ENCODE peak calls at places on chromosomes 2 and 18, in ten cellular contexts. Z is skeletal muscle cell; E is stimulated activated CD8-positive, alpha-beta memory T cell treated with anti-CD3 and anti-CD28 coated beads, Interleukin-7, amount 100 ng/mL, for 1 hour; M is EH; L is osteocyte; U is erythroblast; F is mesenchymal stem cell; H is endothelial cell; A is NT2/D1; W is DMS 273 treated with DMSO at 0.1 percent for 48 hours. K is an unnamed sample.

GRCh38 chr18:53909668-53910067 is 314.8 kb downstream of the MBD2 start:
- DNase-seq in Z (no peak), E (no peak), M (peak; percentile 38), L (no peak), U (peak; percentile 3), F (peak; percentile 4), H (no peak), A (peak; percentile 23), W (no peak), K (no peak)

GRCh38 chr2:170495896-170496295 is 219.2 kb upstream of the SP5 start:
- DNase-seq in Z (no peak), E (no peak), M (no peak), L (no peak), U (no peak), F (no peak), H (no peak), A (no peak), W (no peak), K (no peak)

GRCh38 chr18:5463390-5463789 is 80.4 kb downstream of the EPB41L3 start:
- DNase-seq in Z (peak; percentile 98), E (no peak), M (peak; percentile 18), L (no peak), U (no peak), F (peak; percentile 47), H (no peak), A (no peak), W (no peak), K (no peak)

GRCh38 chr18:79507076-79507545 is 111.4 kb downstream of the NFATC1 start:
- DNase-seq in Z (no peak), E (no peak), M (peak; percentile 71), L (peak; percentile 82), U (peak; percentile 98), F (no peak), H (peak; percentile 70), A (no peak), W (no peak), K (no peak)

GRCh38 chr2:72605836-72606442 is 219.9 kb downstream of the EXOC6B start:
- DNase-seq in Z (no peak), E (no peak), M (peak; percentile 26), L (no peak), U (peak; percentile 17), F (peak; percentile 27), H (no peak), A (no peak), W (no peak), K (no peak)

GRCh38 chr2:41990688-41991087 is 57.1 kb upstream of the PKDCC start:
- DNase-seq in Z (peak; percentile 36), E (no peak), M (no peak), L (no peak), U (no peak), F (peak; percentile 80), H (no peak), A (no peak), W (no peak), K (no peak)

GRCh38 chr2:26483501-26483900 is 5.6 kb upstream of the OTOF start:
- DNase-seq in Z (no peak), E (no peak), M (no peak), L (no peak), U (no peak), F (no peak), H (no peak), A (no peak), W (no peak), K (no peak)

GRCh38 chr2:44560352-44560751 is 198.6 kb downstream of the CAMKMT start:
- DNase-seq in Z (no peak), E (no peak), M (no peak), L (no peak), U (peak; percentile 4), F (no peak), H (no peak), A (no peak), W (no peak), K (no peak)

GRCh38 chr2:233650981-233651380 is 14.7 kb downstream of the UGT1A10 start:
- DNase-seq in Z (no peak), E (no peak), M (no peak), L (no peak), U (no peak), F (no peak), H (no peak), A (no peak), W (no peak), K (no peak)

GRCh38 chr2:36463365-36463764 is 107.8 kb downstream of the CRIM1 start:
- DNase-seq in Z (no peak), E (no peak), M (no peak), L (no peak), U (no peak), F (no peak), H (no peak), A (no peak), W (no peak), K (no peak)

GRCh38 chr2:47225061-47225783 is 70.1 kb upstream of the STPG4 start:
- DNase-seq in Z (peak; percentile 67), E (no peak), M (peak; percentile 92), L (no peak), U (peak; percentile 45), F (peak; percentile 93), H (no peak), A (no peak), W (peak; percentile 96), K (no peak)

GRCh38 chr18:44935455-44935854 is 254.8 kb downstream of the SETBP1 start:
- DNase-seq in Z (no peak), E (no peak), M (no peak), L (no peak), U (no peak), F (no peak), H (no peak), A (no peak), W (no peak), K (no peak)

GRCh38 chr18:55461843-55462242 is 126.1 kb downstream of the TCF4 start:
- DNase-seq in Z (no peak), E (no peak), M (no peak), L (no peak), U (no peak), F (no peak), H (no peak), A (no peak), W (no peak), K (no peak)

GRCh38 chr18:57771183-57771582 is 31.9 kb downstream of the ATP8B1 start:
- DNase-seq in Z (no peak), E (no peak), M (no peak), L (no peak), U (no peak), F (no peak), H (no peak), A (no peak), W (no peak), K (no peak)

GRCh38 chr2:5938566-5938896 is 246.3 kb downstream of the SOX11 start:
- DNase-seq in Z (no peak), E (no peak), M (no peak), L (no peak), U (no peak), F (no peak), H (no peak), A (no peak), W (no peak), K (no peak)

K was measured in neuronal stem cell.